ENCODE peak calls at places on chromosomes 11 and 22, in ten cellular contexts. D is A549, O is left cardiac atrium, T is Right ventricle myocardium superior, G is K562, S is Panc1, L is psoas muscle, N is activated B cell treated with CpG ODN at 0.5 μM for 24 hours, P is Right ventricle myocardium inferior, J is natural killer cell. E is an unnamed sample.

GRCh38 chr11:124481365-124482323 is 36.1 kb upstream of the OR8B8 start:
- ATAC-seq in J (peak), L (no peak), O (peak), P (peak), T (peak), N (no peak), G (peak), D (peak), S (peak), E (peak)

GRCh38 chr22:21942407-21942895 is 10.2 kb downstream of the PPM1F start:
- ATAC-seq in J (no peak), T (peak), O (peak), N (no peak), D (peak), P (peak), L (peak), G (no peak), S (peak), E (peak)

GRCh38 chr22:31177420-31178162 is 17.6 kb downstream of the RNF185 start:
- ATAC-seq in D (peak), G (no peak), O (no peak), N (no peak), T (no peak), L (peak), P (no peak), J (no peak), S (no peak), E (no peak)

GRCh38 chr22:25028841-25029141 is 76.3 kb downstream of the KIAA1671 start:
- ATAC-seq in P (no peak), J (no peak), O (no peak), N (no peak), G (peak), L (no peak), T (no peak), D (peak), S (peak), E (no peak)

GRCh38 chr11:68481579-68482240 is 21.2 kb downstream of the PPP6R3 start:
- ATAC-seq in L (peak), P (peak), O (no peak), S (peak), G (peak), J (no peak), T (no peak), D (no peak), N (no peak), E (no peak)

GRCh38 chr22:44497218-44497903 is 672 bp downstream of the RTL6 start:
- ATAC-seq in T (no peak), S (peak), J (no peak), G (no peak), O (peak), D (peak), P (no peak), N (no peak), L (peak), E (no peak)

GRCh38 chr11:78429667-78430066 is 12.0 kb upstream of the GAB2 start:
- ATAC-seq in N (peak), T (no peak), S (no peak), J (no peak), G (peak), P (no peak), O (no peak), D (no peak), L (no peak), E (no peak)

GRCh38 chr11:12897867-12898266 is 111.2 kb upstream of the RASSF10 start:
- ATAC-seq in O (peak), N (no peak), T (peak), G (no peak), P (peak), D (no peak), J (no peak), S (no peak), L (peak), E (no peak)

GRCh38 chr11:46745328-46745727 is 26.3 kb downstream of the F2 start:
- ATAC-seq in D (no peak), S (no peak), L (no peak), T (no peak), O (no peak), J (no peak), G (no peak), N (no peak), P (no peak), E (no peak)

GRCh38 chr11:62752177-62752785 is 1.7 kb downstream of the ZBTB3 start:
- ATAC-seq in S (no peak), O (no peak), T (no peak), P (no peak), L (no peak), D (no peak), G (no peak), N (no peak), J (no peak), E (no peak)

GRCh38 chr22:43289976-43290663 is 53.1 kb downstream of the SCUBE1 start:
- ATAC-seq in L (peak), T (peak), S (no peak), O (peak), D (no peak), P (peak), N (no peak), J (no peak), G (no peak), E (no peak)

GRCh38 chr11:1890856-1891830 is 552 bp downstream of the PRR33 start:
- ATAC-seq in T (peak), O (peak), G (no peak), J (peak), L (peak), D (peak), P (peak), N (no peak), S (peak), E (no peak)

GRCh38 chr22:39282642-39283311 is 36.6 kb downstream of the RPL3 start:
- ATAC-seq in S (peak), N (no peak), L (peak), P (peak), J (no peak), G (peak), D (peak), T (peak), O (peak), E (peak)

GRCh38 chr11:81892770-81893635 is 840.7 kb downstream of the FAM181B start:
- ATAC-seq in G (no peak), J (no peak), O (no peak), S (no peak), N (no peak), T (no peak), P (no peak), D (no peak), L (no peak), E (no peak)

GRCh38 chr22:24198682-24199052 is 17.4 kb downstream of the SUSD2 start:
- ATAC-seq in G (no peak), P (no peak), D (no peak), N (no peak), J (no peak), L (no peak), T (no peak), S (no peak), O (no peak), E (no peak)

GRCh38 chr22:49934144-49934890 is 15.9 kb downstream of the CRELD2 start:
- ATAC-seq in P (peak), O (peak), G (peak), N (no peak), J (peak), D (peak), L (peak), T (peak), S (no peak), E (peak)